ENCODE peak calls at places on chromosomes 16 and 17, in four cellular contexts. P is GM12865, J is NAMALWA, E is germinal center. B is an unnamed sample.

GRCh38 chr16:46930861-46931260 is 42.6 kb downstream of the DNAJA2 start:
- DNase-seq in P (no peak), J (no peak), E (no peak), B (no peak)

GRCh38 chr16:78786635-78787034 is 687.2 kb downstream of the WWOX start:
- DNase-seq in E (no peak), P (no peak), J (no peak), B (no peak)

GRCh38 chr17:79960788-79961522 is 74.7 kb downstream of the TBC1D16 start:
- DNase-seq in E (no peak), J (no peak), P (no peak), B (no peak)

GRCh38 chr16:14302399-14303181 is 231.5 kb downstream of the MRTFB start:
- DNase-seq in J (peak; percentile 49), E (peak; percentile 27), P (peak; percentile 49), B (peak; percentile 51)

GRCh38 chr16:168424-168823 is 2.6 kb downstream of the HBM start:
- DNase-seq in J (no peak), P (no peak), E (no peak), B (no peak)

GRCh38 chr17:4329838-4330237 is 36.6 kb downstream of the UBE2G1 start:
- DNase-seq in J (no peak), E (no peak), P (no peak), B (no peak)

GRCh38 chr16:80063028-80063767 is 462.7 kb upstream of the MAF start:
- DNase-seq in E (no peak), P (no peak), J (no peak), B (no peak)

GRCh38 chr16:69328854-69329316 is 1.5 kb downstream of the PDF start:
- DNase-seq in E (no peak), J (no peak), P (peak; percentile 25), B (peak; percentile 9)

GRCh38 chr17:70969540-70970034 is 800.3 kb downstream of the KCNJ2 start:
- DNase-seq in P (no peak), E (no peak), J (no peak), B (no peak)

GRCh38 chr17:62781356-62781755 is 26.8 kb downstream of the MARCHF10 start:
- DNase-seq in J (no peak), P (no peak), E (no peak), B (no peak)

GRCh38 chr17:64083571-64084085 is 46.3 kb downstream of the ERN1 start:
- DNase-seq in P (no peak), J (no peak), E (no peak), B (no peak)

GRCh38 chr17:8683355-8683754 is 52.8 kb upstream of the MYH10 start:
- DNase-seq in P (no peak), J (no peak), E (no peak), B (no peak)

GRCh38 chr17:1055751-1056645 is 59.1 kb downstream of the TIMM22 start:
- DNase-seq in P (peak; percentile 52), E (peak; percentile 68), J (peak; percentile 38), B (peak; percentile 84)

GRCh38 chr16:21990381-21990944 is 10.5 kb downstream of the PDZD9 start:
- DNase-seq in E (no peak), P (no peak), J (no peak), B (no peak)

GRCh38 chr17:5695480-5695879 is 111.2 kb upstream of the NLRP1 start:
- DNase-seq in P (no peak), E (no peak), J (no peak), B (no peak)

GRCh38 chr16:56743840-56744239 is 13.9 kb downstream of the NUP93 start:
- DNase-seq in E (no peak), P (no peak), J (no peak), B (no peak)

GRCh38 chr16:27177031-27177774 is 26.1 kb upstream of the KDM8 start:
- DNase-seq in J (no peak), P (no peak), E (no peak), B (no peak)

GRCh38 chr17:77875881-77876509 is 82.5 kb upstream of the TNRC6C start:
- DNase-seq in E (peak; percentile 65), P (peak; percentile 30), J (peak; percentile 64), B (no peak)

GRCh38 chr16:67857547-67858233 is 10.2 kb upstream of the CENPT start:
- DNase-seq in P (no peak), J (no peak), E (no peak), B (no peak)

GRCh38 chr16:67880584-67880983 is 4.1 kb upstream of the NRN1L start:
- DNase-seq in J (no peak), E (no peak), P (no peak), B (no peak)

GRCh38 chr16:15523092-15523541 is 88.7 kb downstream of the BMERB1 start:
- DNase-seq in P (peak; percentile 30), J (no peak), E (no peak), B (no peak)

GRCh38 chr16:86074651-86075487 is 175.9 kb downstream of the IRF8 start:
- DNase-seq in P (no peak), J (no peak), E (no peak), B (no peak)

GRCh38 chr16:49453001-49453400 is 79.4 kb downstream of the C16orf78 start:
- DNase-seq in P (no peak), J (no peak), E (no peak), B (no peak)

GRCh38 chr17:16908282-16908681 is 63.6 kb downstream of the TNFRSF13B start:
- DNase-seq in E (no peak), J (no peak), P (no peak), B (no peak)

GRCh38 chr17:55237826-55238196 is 26.9 kb upstream of the HLF start:
- DNase-seq in E (no peak), J (peak; percentile 10), P (peak; percentile 15), B (no peak)